ENCODE peak calls at places on chromosomes 16 and 17, in six cellular contexts. D is fibroblast of pulmonary artery, J is upper lobe of left lung, Y is BJ, H is heart right ventricle, G is PC-3. L is an unnamed sample.

GRCh38 chr16:49672753-49673152 is 183.2 kb downstream of the ZNF423 start:
- DNase-seq in J (no peak), Y (no peak), G (no peak), H (no peak), D (no peak), L (no peak)

GRCh38 chr16:878886-879285 is 78.4 kb upstream of the GNG13 start:
- DNase-seq in H (no peak), Y (no peak), J (no peak), D (no peak), G (no peak), L (no peak)

GRCh38 chr17:37820313-37821024 is 75.6 kb upstream of the HNF1B start:
- DNase-seq in G (no peak), H (no peak), Y (no peak), D (no peak), J (no peak), L (no peak)

GRCh38 chr17:43615952-43616351 is 45.8 kb downstream of the MEOX1 start:
- DNase-seq in D (no peak), H (no peak), G (no peak), J (no peak), Y (no peak), L (no peak)

GRCh38 chr17:31269597-31269996 is 27.4 kb downstream of the OMG start:
- DNase-seq in Y (peak), J (no peak), D (peak), H (no peak), G (peak), L (peak)

GRCh38 chr17:74513987-74514631 is 17.2 kb downstream of the CD300LB start:
- DNase-seq in G (peak), Y (no peak), D (peak), J (no peak), H (no peak), L (peak)

GRCh38 chr16:71214771-71215381 is 15.6 kb downstream of the HYDIN start:
- DNase-seq in D (peak), Y (no peak), J (no peak), H (no peak), G (peak), L (no peak)

GRCh38 chr16:50386819-50387218 is 18.0 kb upstream of the BRD7 start:
- DNase-seq in H (no peak), D (no peak), J (no peak), Y (no peak), G (no peak), L (no peak)

GRCh38 chr16:3652373-3653037 is 2.0 kb upstream of the DNASE1 start:
- DNase-seq in H (no peak), J (no peak), G (no peak), D (no peak), Y (no peak), L (no peak)

GRCh38 chr16:27894441-27894840 is 169.1 kb downstream of the GSG1L start:
- DNase-seq in J (no peak), Y (no peak), H (no peak), D (no peak), G (no peak), L (no peak)

GRCh38 chr16:65745-66144 is 6.7 kb downstream of the RHBDF1 start:
- DNase-seq in D (peak), J (peak), G (peak), H (peak), Y (no peak), L (no peak)

GRCh38 chr16:76653390-76654026 is 376.3 kb downstream of the CNTNAP4 start:
- DNase-seq in Y (no peak), H (no peak), J (no peak), D (peak), G (peak), L (peak)
- TF ChIP-seq CTCF in Y (peak), H (no peak), J (peak), D (peak), G (peak), L (peak)

GRCh38 chr16:30416624-30417298 is 9.4 kb downstream of the ZNF771 start:
- DNase-seq in G (no peak), J (no peak), H (no peak), Y (no peak), D (no peak), L (no peak)
- H3K4me3 ChIP-seq in G (peak), J (peak), H (peak), Y (peak), D (peak), L (peak)

GRCh38 chr17:34758747-34759146 is 179.4 kb downstream of the TMEM132E start:
- DNase-seq in G (no peak), H (no peak), Y (no peak), D (no peak), J (no peak), L (no peak)
- TF ChIP-seq CTCF in G (no peak), H (no peak), Y (no peak), D (no peak), J (no peak), L (no peak)

GRCh38 chr17:45218895-45219661 is 2.6 kb upstream of the FMNL1 start:
- DNase-seq in D (peak), G (peak), Y (no peak), H (peak), J (no peak), L (no peak)
- H3K4me3 ChIP-seq in D (no peak), G (no peak), Y (no peak), H (no peak), J (no peak), L (no peak)

GRCh38 chr17:60542066-60542465 is 16.0 kb upstream of the APPBP2 start:
- DNase-seq in Y (no peak), D (no peak), G (peak), H (no peak), J (no peak), L (no peak)
- TF ChIP-seq CTCF in Y (no peak), D (no peak), G (no peak), H (no peak), J (no peak), L (no peak)

GRCh38 chr17:17590141-17590735 is 1.3 kb downstream of the PEMT start:
- DNase-seq in Y (no peak), G (no peak), D (no peak), H (no peak), J (no peak), L (no peak)
- H3K4me3 ChIP-seq in Y (peak), G (peak), D (peak), H (peak), J (no peak), L (peak)

GRCh38 chr16:88439016-88439415 is 14.1 kb upstream of the ZFPM1 start:
- DNase-seq in G (no peak), Y (no peak), J (peak), D (no peak), H (no peak), L (no peak)
- TF ChIP-seq CTCF in G (no peak), Y (no peak), J (no peak), D (no peak), H (no peak), L (no peak)

DNA sequence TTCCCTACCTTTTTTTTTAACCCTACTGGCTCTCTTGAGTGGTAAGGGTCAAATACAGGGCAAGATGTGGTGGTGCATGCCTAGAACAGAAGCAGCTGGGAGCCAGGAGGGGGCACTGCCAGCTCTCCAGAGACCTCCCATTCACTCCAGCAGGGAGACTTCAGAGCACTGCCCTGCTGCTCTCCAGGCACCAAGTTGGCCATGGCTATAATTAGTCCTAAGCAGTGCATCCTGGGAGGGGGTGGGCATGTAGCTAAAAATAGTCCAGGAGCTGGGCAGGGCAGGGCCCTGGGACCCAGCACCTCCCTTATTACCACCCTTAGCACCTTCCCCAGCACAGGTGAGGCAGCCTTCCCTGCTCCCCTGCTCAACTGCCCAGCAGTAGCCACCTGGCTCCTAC is 3.5 kb downstream of the CORO6 start:
- DNase-seq in Y (no peak), D (peak), G (no peak), J (no peak), H (no peak), L (no peak)
- H3K4me3 ChIP-seq in Y (no peak), D (no peak), G (no peak), J (no peak), H (no peak), L (no peak)

GRCh38 chr17:42333053-42333452 is 44.8 kb downstream of the STAT5A start:
- DNase-seq in J (no peak), Y (no peak), D (no peak), H (no peak), G (no peak), L (no peak)
- TF ChIP-seq CTCF in J (no peak), Y (no peak), D (no peak), H (no peak), G (no peak), L (no peak)

DNA sequence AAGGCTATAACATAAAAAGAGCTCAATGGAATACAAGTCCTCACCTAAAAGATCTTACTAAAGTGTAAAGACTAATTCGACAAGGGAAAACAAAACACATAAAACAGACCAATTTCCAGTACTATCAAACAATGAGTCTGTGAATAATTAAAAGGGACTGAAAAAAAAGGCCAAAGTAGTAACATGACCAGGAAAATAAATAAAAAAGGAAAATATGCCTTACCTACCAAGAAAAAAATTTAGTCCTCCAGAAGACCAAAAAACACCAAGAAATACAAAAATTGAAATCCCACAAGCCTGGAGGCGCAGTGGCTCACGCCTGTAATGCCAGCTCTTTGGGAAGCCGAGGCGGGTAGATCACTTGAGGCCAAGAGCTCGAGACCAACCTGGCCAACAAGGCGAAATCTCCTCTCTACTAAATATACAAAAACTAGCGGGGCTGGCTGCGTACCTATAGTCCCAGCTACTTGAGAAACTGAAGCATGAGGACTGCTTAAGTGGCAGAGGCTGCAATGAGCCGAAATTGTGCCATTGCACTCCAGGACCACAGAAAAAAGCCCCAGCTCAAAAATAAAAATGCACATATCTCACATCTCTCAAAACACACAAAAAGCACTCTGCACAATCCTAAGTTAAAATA is 60.8 kb downstream of the TEX14 start:
- DNase-seq in J (no peak), H (no peak), D (no peak), Y (no peak), G (no peak), L (no peak)
- H3K4me3 ChIP-seq in J (peak), H (no peak), D (peak), Y (no peak), G (peak), L (peak)

L was measured in epithelial cell of proximal tubule.